ENCODE peak calls at places on chromosomes 4 and X, in four cellular contexts. X is upper lobe of left lung, R is suprapubic skin, V is sigmoid colon. H is an unnamed sample. For H3K36me3, the result is how much of the 10 kb centered on the place peaks cover.

GRCh38 chr4:7256989-7257810 is 64.9 kb downstream of the SORCS2 start:
- DNase-seq in X (no peak), R (no peak), V (peak), H (peak)

GRCh38 chr4:153008578-153009199 is 72.6 kb downstream of the FHDC1 start:
- DNase-seq in X (no peak), R (no peak), V (no peak), H (no peak)

GRCh38 chrX:5113128-5113527 is 1115.5 kb downstream of the NLGN4X start:
- DNase-seq in X (no peak), R (no peak), V (no peak), H (no peak)

GRCh38 chr4:137631605-137632004 is 99.3 kb upstream of the PCDH18 start:
- DNase-seq in X (no peak), R (no peak), V (no peak), H (no peak)

GRCh38 chrX:154436597-154437397 is at the start of gene GDI1:
- DNase-seq in X (peak), R (no peak), V (peak), H (peak)

GRCh38 chr4:92646826-92647225 is 343.1 kb downstream of the GRID2 start:
- DNase-seq in X (no peak), R (no peak), V (no peak), H (no peak)

GRCh38 chr4:105555409-105555808 is 3.0 kb downstream of the ARHGEF38 start:
- DNase-seq in X (no peak), R (no peak), V (no peak), H (no peak)

GRCh38 chr4:168793542-168793941 is 216.5 kb downstream of the CBR4 start:
- DNase-seq in X (no peak), R (no peak), V (no peak), H (no peak)

GRCh38 chr4:39899291-39899690 is 78.4 kb downstream of the PDS5A start:
- DNase-seq in X (no peak), R (no peak), V (no peak), H (no peak)

GRCh38 chr4:120555058-120555457 is 367.5 kb downstream of the PRDM5 start:
- DNase-seq in X (no peak), R (no peak), V (no peak), H (no peak)

GRCh38 chr4:167020410-167020809 is 213.9 kb downstream of the SPOCK3 start:
- DNase-seq in X (no peak), R (no peak), V (no peak), H (no peak)

GRCh38 chr4:124173892-124174291 is 538.6 kb downstream of the ANKRD50 start:
- DNase-seq in X (no peak), R (no peak), V (no peak), H (no peak)

GRCh38 chr4:33924239-33924638 is 2320.1 kb downstream of the ARAP2 start:
- DNase-seq in X (peak), R (no peak), V (no peak), H (no peak)

GRCh38 chr4:6909970-6910339 is 329 bp downstream of the TBC1D14 start:
- DNase-seq in X (no peak), R (no peak), V (no peak), H (peak)

GRCh38 chrX:69082055-69082752 is 83.0 kb downstream of the PJA1 start:
- DNase-seq in X (no peak), R (no peak), V (no peak), H (no peak)

GRCh38 chr4:165204462-165204830 is 2.9 kb upstream of the KLHL2 start:
- DNase-seq in X (peak), R (no peak), V (no peak), H (no peak)

GRCh38 chr4:31020363-31020762 is 300.2 kb downstream of the PCDH7 start:
- DNase-seq in X (no peak), R (no peak), V (no peak), H (no peak)

GRCh38 chr4:84403656-84404055 is 95.4 kb downstream of the NKX6-1 start:
- DNase-seq in X (no peak), R (no peak), V (no peak), H (no peak)

GRCh38 chr4:4694296-4694772 is 152.5 kb upstream of the STX18 start:
- DNase-seq in X (no peak), R (no peak), V (no peak), H (no peak)

GRCh38 chr4:87465739-87466366 is 43.5 kb downstream of the NUDT9 start:
- DNase-seq in X (no peak), R (no peak), V (no peak), H (no peak)

GRCh38 chr4:138816883-138817282 is 198.7 kb upstream of the NOCT start:
- DNase-seq in X (no peak), R (no peak), V (no peak), H (no peak)

GRCh38 chrX:107448625-107449468 is 605 bp upstream of the FRMPD3 start:
- DNase-seq in X (no peak), R (no peak), V (no peak), H (no peak)

GRCh38 chr4:94160774-94161173 is 46.9 kb upstream of the SMARCAD1 start:
- DNase-seq in X (no peak), R (no peak), V (no peak), H (no peak)

GRCh38 chr4:182582245-182582644 is 334.9 kb downstream of the DCTD start:
- DNase-seq in X (no peak), R (no peak), V (no peak), H (no peak)

GRCh38 chrX:136028383-136028984 is 43.2 kb downstream of the SLC9A6 start:
- DNase-seq in X (no peak), R (no peak), V (no peak), H (no peak)

GRCh38 chr4:165814256-165815010 is 58.6 kb upstream of the TLL1 start:
- DNase-seq in X (no peak), R (no peak), V (no peak), H (no peak)

GRCh38 chrX:134377537-134377936 is 82.4 kb upstream of the HPRT1 start:
- DNase-seq in X (no peak), R (no peak), V (no peak), H (no peak)

GRCh38 chrX:104318330-104319009 is 63.7 kb upstream of the ESX1 start:
- DNase-seq in X (no peak), R (no peak), V (no peak), H (peak)

GRCh38 chr4:69322055-69322454 is 41.8 kb downstream of the UGT2B28 start:
- DNase-seq in X (no peak), R (no peak), V (no peak), H (no peak)

GRCh38 chr4:172485007-172485406 is 671.8 kb downstream of the GALNTL6 start:
- DNase-seq in X (no peak), R (no peak), V (no peak), H (no peak)

GRCh38 chr4:148060264-148061138 is 328.6 kb downstream of the ARHGAP10 start:
- DNase-seq in X (no peak), R (no peak), V (no peak), H (no peak)

GRCh38 chr4:78689700-78690318 is 86.3 kb upstream of the BMP2K start:
- DNase-seq in X (no peak), R (no peak), V (no peak), H (no peak)

GRCh38 chr4:82761249-82761648 is 37.3 kb downstream of the SCD5 start:
- DNase-seq in X (no peak), R (no peak), V (no peak), H (no peak)

GRCh38 chr4:81472249-81473085 is 760 bp upstream of the RASGEF1B start:
- DNase-seq in X (peak), R (no peak), V (peak), H (peak)

GRCh38 chr4:127505203-127505602 is 127.6 kb upstream of the INTU start:
- DNase-seq in X (no peak), R (no peak), V (no peak), H (no peak)

GRCh38 chr4:147984065-147984777 is 252.3 kb downstream of the ARHGAP10 start:
- DNase-seq in X (no peak), R (no peak), V (no peak), H (peak)

DNA sequence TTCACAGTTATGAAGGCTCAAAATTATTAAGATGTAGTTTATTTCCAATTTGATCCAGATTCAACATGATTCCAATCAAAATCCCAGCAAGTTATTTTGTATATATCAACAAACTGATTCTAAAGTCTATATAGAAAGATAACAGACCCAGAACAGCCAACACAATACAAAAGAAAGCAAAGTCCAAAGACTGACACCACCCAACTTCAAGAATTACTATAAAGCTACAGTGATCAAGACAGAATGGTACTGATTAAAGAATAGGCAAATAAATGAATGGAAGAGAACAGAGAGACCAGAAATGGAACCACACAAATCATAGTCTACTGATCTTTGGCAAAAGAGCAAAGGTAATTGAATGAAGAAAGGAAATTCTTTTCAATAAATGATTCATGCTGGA is 34.9 kb downstream of the NFXL1 start:
- DNase-seq in X (no peak), R (no peak), V (no peak), H (no peak)
- H3K36me3 ChIP-seq in X (under half), R (half or more), V (under half), H (half or more)

GRCh38 chrX:43580621-43581020 is 75.5 kb upstream of the MAOA start:
- DNase-seq in X (no peak), R (no peak), V (no peak), H (no peak)

GRCh38 chrX:43585922-43586321 is 70.2 kb upstream of the MAOA start:
- DNase-seq in X (no peak), R (no peak), V (no peak), H (no peak)

GRCh38 chrX:43581167-43581566 is 74.9 kb upstream of the MAOA start:
- DNase-seq in X (no peak), R (no peak), V (no peak), H (no peak)

GRCh38 chrX:43582540-43582913 is 73.6 kb upstream of the MAOA start:
- DNase-seq in X (no peak), R (no peak), V (no peak), H (no peak)

DNA sequence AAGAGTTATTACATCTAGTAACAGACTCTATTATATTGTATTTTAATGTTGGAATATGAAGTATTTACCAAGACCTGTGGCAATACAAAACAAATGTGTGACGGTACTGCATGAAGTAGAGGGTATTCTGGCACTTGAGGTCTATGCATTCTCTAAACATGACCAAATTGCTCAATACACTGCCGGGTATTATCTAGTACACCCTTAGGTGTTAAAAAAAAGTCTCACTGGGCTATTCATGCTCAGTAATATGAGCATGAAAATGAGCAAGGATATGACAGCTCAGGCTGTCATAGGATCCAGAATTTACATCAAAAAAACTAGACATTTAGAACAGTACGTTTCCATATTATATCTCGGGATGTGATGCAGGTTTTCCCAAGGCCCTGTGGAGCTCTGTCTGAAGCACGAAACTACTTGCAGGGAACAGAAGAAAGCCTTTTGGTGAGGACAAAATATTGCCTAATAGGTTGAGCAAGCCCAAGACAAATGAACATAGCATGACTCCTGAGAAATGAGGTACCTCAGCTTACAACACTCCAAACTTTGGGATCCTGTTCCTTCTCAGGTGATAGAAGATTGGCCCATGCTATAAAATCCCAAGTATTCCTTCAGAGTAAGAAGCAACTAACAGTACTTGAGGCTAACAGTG is 74.1 kb upstream of the MAOA start:
- DNase-seq in X (no peak), R (no peak), V (no peak), H (no peak)
- TF ChIP-seq POLR2AphosphoS5 in X (no peak), R (no peak), V (no peak), H (no peak)

GRCh38 chr4:128854433-128854832 is 44.9 kb downstream of the JADE1 start:
- DNase-seq in X (no peak), R (no peak), V (no peak), H (no peak)

GRCh38 chr4:128856246-128856645 is 46.7 kb downstream of the JADE1 start:
- DNase-seq in X (no peak), R (no peak), V (no peak), H (no peak)

GRCh38 chr4:128858875-128859696 is 49.6 kb downstream of the JADE1 start:
- DNase-seq in X (no peak), R (no peak), V (no peak), H (no peak)

GRCh38 chr4:128853741-128854140 is 44.2 kb downstream of the JADE1 start:
- DNase-seq in X (no peak), R (no peak), V (no peak), H (no peak)

DNA sequence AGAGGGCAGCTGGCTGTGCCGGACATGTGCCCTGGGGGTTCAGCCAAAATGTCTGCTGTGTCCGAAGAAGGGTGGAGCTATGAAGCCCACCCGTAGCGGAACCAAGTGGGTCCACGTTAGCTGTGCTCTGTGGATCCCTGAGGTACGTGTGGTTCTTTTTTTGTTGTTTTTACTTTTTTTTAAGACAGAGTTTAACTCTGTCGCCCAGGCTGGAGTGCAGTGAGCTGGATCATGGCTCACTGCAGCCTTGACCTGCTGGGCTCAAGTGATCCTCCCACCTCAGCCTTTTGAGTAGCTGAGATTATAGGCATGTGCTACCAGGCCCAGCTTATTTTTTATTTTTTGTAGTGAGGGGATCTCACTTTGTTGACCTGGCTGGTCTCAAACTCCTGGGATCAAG is 46.2 kb downstream of the JADE1 start:
- DNase-seq in X (no peak), R (no peak), V (no peak), H (no peak)
- H3K36me3 ChIP-seq in X (half or more), R (half or more), V (under half), H (under half)

GRCh38 chrX:1403228-1403627 is 11.3 kb upstream of the SLC25A6 start:
- DNase-seq in X (no peak), R (no peak), V (peak), H (no peak)

GRCh38 chrX:1412551-1413161 is 20.7 kb upstream of the SLC25A6 start:
- DNase-seq in X (no peak), R (no peak), V (peak), H (no peak)

GRCh38 chrX:1411331-1411730 is 19.4 kb upstream of the SLC25A6 start:
- DNase-seq in X (no peak), R (peak), V (peak), H (no peak)

GRCh38 chrX:1401611-1402430 is 9.9 kb upstream of the SLC25A6 start:
- DNase-seq in X (no peak), R (no peak), V (peak), H (no peak)

DNA sequence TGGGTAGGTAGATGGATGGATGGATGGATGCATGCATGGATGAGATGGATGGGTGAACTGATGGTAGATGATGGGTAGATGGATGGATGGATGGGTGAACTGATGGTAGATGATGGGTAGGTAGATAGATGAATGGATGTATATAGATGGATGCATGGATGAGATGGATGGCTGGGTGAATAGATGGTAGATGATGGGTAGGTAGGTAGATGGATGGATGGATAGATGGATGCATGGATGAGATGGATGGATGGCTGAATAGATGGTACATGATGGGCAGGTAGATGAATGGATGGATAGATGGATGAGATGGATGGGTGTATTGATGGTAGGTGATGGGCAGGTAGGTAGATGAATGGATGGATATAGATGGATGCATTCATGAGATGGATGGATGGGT is 15.1 kb upstream of the SLC25A6 start:
- DNase-seq in X (no peak), R (peak), V (no peak), H (no peak)
- TF ChIP-seq POLR2AphosphoS5 in X (no peak), R (no peak), V (no peak), H (no peak)

GRCh38 chr4:1978226-1978625 is 30.5 kb downstream of the NELFA start:
- DNase-seq in X (no peak), R (peak), V (no peak), H (no peak)
- H3K36me3 ChIP-seq in X (half or more), R (half or more), V (under half), H (under half)

DNA sequence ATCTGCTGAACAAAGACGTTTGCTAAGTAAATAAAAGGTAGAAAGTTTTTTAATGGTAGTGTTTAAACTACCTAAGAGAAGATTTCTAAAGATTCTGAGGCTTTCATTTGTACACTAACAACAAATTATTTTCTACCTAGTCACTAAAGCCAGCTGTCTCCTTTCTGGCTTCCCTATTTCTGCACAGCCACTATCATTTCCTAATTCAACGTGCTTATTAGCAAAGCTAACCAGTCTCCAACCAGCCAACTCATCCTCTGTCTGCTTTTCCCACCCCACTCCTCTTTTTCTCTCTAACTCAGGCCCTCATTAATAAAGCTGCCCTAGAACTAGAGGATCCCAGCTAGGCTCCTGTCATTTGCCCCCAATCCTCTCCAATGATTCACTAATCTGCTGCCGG is 118.2 kb downstream of the ZNF827 start:
- DNase-seq in X (no peak), R (no peak), V (no peak), H (no peak)
- TF ChIP-seq POLR2AphosphoS5 in X (no peak), R (no peak), V (no peak), H (no peak)

GRCh38 chr4:3501825-3502425 is 30.3 kb downstream of the LRPAP1 start:
- DNase-seq in X (no peak), R (no peak), V (no peak), H (no peak)

GRCh38 chr4:3505231-3505630 is 27.0 kb downstream of the LRPAP1 start:
- DNase-seq in X (no peak), R (no peak), V (no peak), H (no peak)

GRCh38 chr4:3501126-3501824 is 30.9 kb downstream of the LRPAP1 start:
- DNase-seq in X (no peak), R (no peak), V (no peak), H (no peak)

GRCh38 chr4:3500634-3501101 is 31.6 kb downstream of the LRPAP1 start:
- DNase-seq in X (no peak), R (no peak), V (no peak), H (no peak)

GRCh38 chr4:3502941-3503936 is 29.0 kb downstream of the LRPAP1 start:
- DNase-seq in X (no peak), R (no peak), V (no peak), H (no peak)
- H3K36me3 ChIP-seq in X (under half), R (half or more), V (under half), H (under half)

DNA sequence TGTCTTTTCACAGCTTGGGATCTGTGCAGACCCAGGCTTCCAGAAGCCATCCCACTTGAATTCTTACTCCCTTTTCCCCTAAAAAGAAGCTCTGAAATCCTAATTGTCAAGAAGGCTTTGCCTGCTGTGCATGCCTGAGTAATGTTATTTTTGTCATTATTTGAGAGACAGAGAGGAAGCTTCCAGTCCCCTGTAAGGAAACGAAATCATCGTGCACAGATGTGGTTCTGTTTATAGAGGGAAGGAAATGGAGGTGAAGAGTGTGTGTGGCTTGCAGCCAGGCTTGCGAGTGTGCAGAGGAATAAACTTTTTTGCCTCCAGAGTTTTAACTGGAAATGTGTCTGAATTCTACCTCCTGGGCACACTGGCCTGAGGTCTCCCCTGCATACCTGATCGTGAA is 70.2 kb downstream of the TBL1X start:
- DNase-seq in X (no peak), R (no peak), V (no peak), H (no peak)
- TF ChIP-seq POLR2AphosphoS5 in X (no peak), R (no peak), V (no peak), H (no peak)